ENCODE peak calls at places on chromosomes 5 and 9, in seven cellular contexts. U, G, N, X, F, B and P are unnamed samples. For H3K36me3 and H3K4me1, the result is how much of the 10 kb centered on the place peaks cover.

GRCh38 chr5:64958757-64959391 is 190.1 kb downstream of the CWC27 start:
- DNase-seq in U (no peak), G (no peak), N (peak), X (no peak), F (no peak), B (no peak), P (no peak)

GRCh38 chr9:126499911-126500599 is 113.7 kb upstream of the LMX1B start:
- DNase-seq in U (peak), G (no peak), N (no peak), X (no peak), F (no peak), B (no peak), P (no peak)

GRCh38 chr5:59893436-59894227 is at the start of gene PDE4D:
- DNase-seq in U (peak), G (peak), N (no peak), X (peak), F (peak), B (peak), P (peak)

GRCh38 chr9:116717150-116717549 is 30.0 kb downstream of the TRIM32 start:
- DNase-seq in U (no peak), G (no peak), N (no peak), X (no peak), F (no peak), B (no peak), P (no peak)

GRCh38 chr5:39586185-39586584 is 161.4 kb upstream of the DAB2 start:
- DNase-seq in U (no peak), G (no peak), N (no peak), X (no peak), F (no peak), B (no peak), P (no peak)

GRCh38 chr9:72151099-72151498 is 1.9 kb downstream of the GDA start:
- DNase-seq in U (no peak), G (no peak), N (no peak), X (no peak), F (no peak), B (no peak), P (no peak)

GRCh38 chr9:106921341-106921899 is 58.5 kb downstream of the ZNF462 start:
- DNase-seq in U (no peak), G (no peak), N (peak), X (no peak), F (no peak), B (peak), P (no peak)

GRCh38 chr5:67790390-67790789 is 425.2 kb upstream of the PIK3R1 start:
- DNase-seq in U (no peak), G (no peak), N (no peak), X (no peak), F (no peak), B (no peak), P (no peak)

GRCh38 chr5:54063817-54064216 is 246.6 kb downstream of the ARL15 start:
- DNase-seq in U (no peak), G (no peak), N (no peak), X (no peak), F (no peak), B (no peak), P (no peak)

GRCh38 chr9:101495810-101496209 is 37.8 kb upstream of the RNF20 start:
- DNase-seq in U (no peak), G (no peak), N (no peak), X (no peak), F (no peak), B (no peak), P (no peak)

GRCh38 chr5:65766781-65767180 is 44.8 kb downstream of the NLN start:
- DNase-seq in U (no peak), G (no peak), N (no peak), X (no peak), F (no peak), B (no peak), P (no peak)

GRCh38 chr9:111969061-111969460 is 72.4 kb downstream of the UGCG start:
- DNase-seq in U (no peak), G (no peak), N (no peak), X (no peak), F (no peak), B (no peak), P (no peak)

GRCh38 chr5:16618138-16618897 is 1.5 kb upstream of the RETREG1 start:
- DNase-seq in U (no peak), G (no peak), N (no peak), X (no peak), F (no peak), B (no peak), P (no peak)

DNA sequence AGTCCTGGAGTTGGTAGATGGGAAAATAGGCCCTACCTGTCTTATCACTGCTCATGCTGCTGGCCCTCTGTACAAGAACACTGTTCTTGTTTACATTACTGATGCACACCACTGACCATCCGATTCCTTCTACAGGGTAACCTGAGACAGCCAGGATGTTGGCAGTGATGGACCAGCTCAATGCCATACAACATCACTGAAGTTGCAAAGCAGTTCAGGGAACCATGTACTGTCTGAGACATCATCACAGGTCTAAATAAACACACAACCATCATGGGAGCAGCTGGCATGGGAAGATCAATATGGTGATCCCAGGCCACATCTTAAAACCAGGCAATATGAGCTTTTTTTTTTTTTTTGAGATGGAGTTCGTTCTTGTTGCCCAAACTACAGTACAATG is 59.0 kb downstream of the IARS1 start:
- DNase-seq in U (no peak), G (no peak), N (no peak), X (no peak), F (no peak), B (no peak), P (no peak)
- H3K36me3 ChIP-seq in U (under half), G (half or more), N (half or more), X (half or more), F (half or more), B (under half), P (under half)

DNA sequence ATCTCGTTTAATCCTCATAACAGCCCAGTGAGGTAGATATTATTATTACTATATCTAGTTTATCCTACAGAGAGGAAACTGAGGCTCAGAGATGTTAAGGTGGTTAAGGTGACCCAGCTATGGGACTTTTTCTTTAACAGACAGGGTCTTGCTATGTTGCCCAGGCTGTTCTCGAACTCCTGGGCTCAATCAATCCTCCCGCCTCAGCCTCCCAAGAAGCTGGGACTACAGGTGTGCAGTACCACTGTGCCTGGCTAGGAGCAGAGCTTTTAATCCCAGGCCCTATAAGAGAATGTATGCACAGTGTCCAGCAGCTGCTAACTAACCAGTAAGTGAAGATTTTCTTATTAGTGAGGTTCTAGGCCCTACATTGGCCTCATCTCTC is 62.4 kb downstream of the PCDH1 start:
- DNase-seq in U (no peak), G (no peak), N (no peak), X (no peak), F (no peak), B (no peak), P (no peak)
- H3K4me1 ChIP-seq in U (under half), G (under half), N (under half), X (under half), F (under half), B (under half), P (under half)

GRCh38 chr5:87015908-87016307 is 251.8 kb upstream of the RASA1 start:
- DNase-seq in U (no peak), G (no peak), N (no peak), X (no peak), F (no peak), B (no peak), P (no peak)
- H3K36me3 ChIP-seq in U (under half), G (under half), N (under half), X (under half), F (under half), B (under half), P (under half)

GRCh38 chr5:143350790-143351603 is 52.5 kb downstream of the NR3C1 start:
- DNase-seq in U (no peak), G (no peak), N (no peak), X (no peak), F (no peak), B (no peak), P (no peak)

GRCh38 chr5:143350341-143350740 is 53.1 kb downstream of the NR3C1 start:
- DNase-seq in U (no peak), G (no peak), N (no peak), X (no peak), F (no peak), B (no peak), P (no peak)

GRCh38 chr5:143345671-143346440 is 57.6 kb downstream of the NR3C1 start:
- DNase-seq in U (no peak), G (no peak), N (no peak), X (no peak), F (no peak), B (no peak), P (no peak)

GRCh38 chr5:143347698-143348344 is 55.7 kb downstream of the NR3C1 start:
- DNase-seq in U (no peak), G (no peak), N (peak), X (no peak), F (no peak), B (no peak), P (no peak)

GRCh38 chr5:143349127-143349526 is 54.4 kb downstream of the NR3C1 start:
- DNase-seq in U (no peak), G (no peak), N (no peak), X (no peak), F (no peak), B (no peak), P (no peak)
- H3K4me1 ChIP-seq in U (under half), G (under half), N (under half), X (half or more), F (under half), B (under half), P (under half)

GRCh38 chr5:138819065-138819464 is 56.1 kb downstream of the LRRTM2 start:
- DNase-seq in U (no peak), G (no peak), N (no peak), X (no peak), F (no peak), B (no peak), P (no peak)
- H3K36me3 ChIP-seq in U (under half), G (half or more), N (under half), X (under half), F (under half), B (under half), P (under half)